ENCODE peak calls at places on chromosomes 3 and 15, in eight cellular contexts. L is glutamatergic neuron, G is tibial artery, P is MM.1S, W is A549, Z is OCI-LY7, Q is fibroblast of pulmonary artery, B is mesothelial cell of epicardium. X is an unnamed sample.

GRCh38 chr3:196115678-196116083 is 33.8 kb upstream of the TFRC start:
- DNase-seq in Z (no peak), W (no peak), P (no peak), L (no peak), Q (no peak), G (no peak), B (no peak), X (peak; percentile 70)

GRCh38 chr15:72306211-72306785 is 13.7 kb downstream of the CELF6 start:
- DNase-seq in P (no peak), Q (peak; percentile 77), Z (peak; percentile 31), G (no peak), W (no peak), L (peak; percentile 38), B (no peak), X (no peak)

GRCh38 chr15:101635944-101636727 is 16.0 kb downstream of the TM2D3 start:
- DNase-seq in Q (no peak), L (no peak), P (no peak), Z (no peak), B (no peak), G (no peak), W (no peak), X (no peak)

GRCh38 chr15:95425859-95426258 is 904.6 kb upstream of the NR2F2 start:
- DNase-seq in L (no peak), Z (no peak), Q (no peak), W (no peak), B (no peak), G (no peak), P (no peak), X (no peak)

GRCh38 chr15:90946941-90947576 is 7.6 kb upstream of the RCCD1 start:
- DNase-seq in L (no peak), Q (no peak), W (no peak), Z (no peak), P (no peak), G (no peak), B (no peak), X (no peak)

GRCh38 chr3:192869131-192870027 is 48.3 kb downstream of the MB21D2 start:
- DNase-seq in W (no peak), B (no peak), Z (no peak), L (no peak), Q (peak; percentile 60), P (no peak), G (peak; percentile 49), X (no peak)

GRCh38 chr15:34879112-34879511 is 83.8 kb upstream of the ACTC1 start:
- DNase-seq in W (no peak), G (no peak), Z (no peak), B (no peak), L (no peak), Q (no peak), P (no peak), X (no peak)

GRCh38 chr3:51963951-51964451 is 3.3 kb downstream of the PCBP4 start:
- DNase-seq in Z (no peak), P (no peak), B (no peak), G (no peak), W (no peak), L (peak; percentile 77), Q (no peak), X (no peak)

GRCh38 chr3:125622381-125622788 is 27.1 kb upstream of the OSBPL11 start:
- DNase-seq in P (no peak), Z (no peak), G (peak; percentile 45), L (no peak), W (no peak), B (no peak), Q (no peak), X (no peak)

GRCh38 chr3:195207731-195208130 is 63.2 kb downstream of the XXYLT1 start:
- DNase-seq in Z (no peak), W (no peak), B (no peak), P (no peak), G (no peak), Q (peak; percentile 52), L (no peak), X (no peak)

GRCh38 chr3:35829499-35829898 is 190.2 kb downstream of the ARPP21 start:
- DNase-seq in P (no peak), W (peak; percentile 15), G (no peak), Q (peak; percentile 55), L (no peak), B (no peak), Z (no peak), X (no peak)

GRCh38 chr3:115401891-115402501 is 221.3 kb upstream of the GAP43 start:
- DNase-seq in G (no peak), L (no peak), Q (peak; percentile 80), Z (no peak), B (no peak), P (no peak), W (no peak), X (no peak)

GRCh38 chr3:146390006-146390772 is 79.2 kb downstream of the PLSCR2 start:
- DNase-seq in W (no peak), L (no peak), B (no peak), Q (peak; percentile 56), G (no peak), Z (no peak), P (no peak), X (no peak)

GRCh38 chr15:29731865-29732264 is 90.4 kb downstream of the TJP1 start:
- DNase-seq in Z (no peak), P (no peak), Q (no peak), W (no peak), B (no peak), G (no peak), L (no peak), X (no peak)

GRCh38 chr3:177521305-177521704 is 324.0 kb upstream of the TBL1XR1 start:
- DNase-seq in L (no peak), W (no peak), P (no peak), Q (no peak), Z (peak; percentile 33), B (peak; percentile 69), G (no peak), X (no peak)
- TF ChIP-seq CTCF in L (no peak), W (no peak), P (no peak), Q (no peak), Z (peak; percentile 49), B (no peak), G (no peak), X (no peak)

DNA sequence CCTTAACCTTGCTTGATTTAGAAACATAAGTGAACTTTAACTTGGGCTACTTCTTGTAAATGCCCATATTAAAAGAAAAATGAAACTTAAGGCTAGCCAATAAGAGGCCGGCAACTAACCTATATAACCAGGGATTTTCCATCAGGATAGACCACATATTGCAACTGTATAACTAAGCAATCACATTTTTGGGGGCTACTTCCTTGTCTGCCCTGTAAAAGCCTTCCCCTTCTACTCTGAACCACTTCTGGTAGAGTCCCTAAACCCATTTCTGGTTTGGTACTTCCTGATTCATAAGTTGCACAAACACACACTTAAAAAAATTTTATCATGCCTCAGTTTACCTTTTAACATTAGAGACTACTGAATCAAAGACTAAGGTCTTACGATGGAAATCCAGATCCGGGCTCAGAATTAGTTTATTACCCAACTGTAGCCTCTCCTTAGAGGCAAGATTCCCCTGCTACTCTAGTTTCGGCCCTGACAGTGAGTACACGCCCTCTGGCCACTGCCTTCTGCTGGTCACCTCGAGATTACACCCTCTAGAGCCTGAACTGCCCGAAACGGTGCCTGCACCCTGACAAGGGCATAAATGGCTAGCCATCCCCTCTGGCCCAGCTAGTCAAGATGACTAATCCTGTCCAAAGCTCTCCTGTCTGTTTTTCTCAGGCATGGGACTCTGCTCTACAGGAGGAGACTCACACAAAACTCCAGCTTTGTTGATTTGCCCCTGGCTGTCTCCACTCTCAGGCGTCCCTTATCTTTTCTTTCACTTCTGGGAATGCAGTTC is 150.7 kb upstream of the UBE2E2 start:
- DNase-seq in L (no peak), Q (no peak), G (no peak), P (no peak), Z (no peak), B (no peak), W (no peak), X (no peak)
- TF ChIP-seq CTCF in L (no peak), Q (no peak), G (no peak), P (no peak), Z (no peak), B (no peak), W (no peak), X (no peak)

GRCh38 chr3:39191103-39191502 is 1.3 kb downstream of the XIRP1 start:
- DNase-seq in G (no peak), W (no peak), L (no peak), Q (no peak), Z (peak; percentile 32), B (no peak), P (peak; percentile 73), X (no peak)
- TF ChIP-seq CTCF in G (no peak), W (no peak), L (no peak), Q (no peak), Z (no peak), B (no peak), P (peak; percentile 42), X (no peak)

DNA sequence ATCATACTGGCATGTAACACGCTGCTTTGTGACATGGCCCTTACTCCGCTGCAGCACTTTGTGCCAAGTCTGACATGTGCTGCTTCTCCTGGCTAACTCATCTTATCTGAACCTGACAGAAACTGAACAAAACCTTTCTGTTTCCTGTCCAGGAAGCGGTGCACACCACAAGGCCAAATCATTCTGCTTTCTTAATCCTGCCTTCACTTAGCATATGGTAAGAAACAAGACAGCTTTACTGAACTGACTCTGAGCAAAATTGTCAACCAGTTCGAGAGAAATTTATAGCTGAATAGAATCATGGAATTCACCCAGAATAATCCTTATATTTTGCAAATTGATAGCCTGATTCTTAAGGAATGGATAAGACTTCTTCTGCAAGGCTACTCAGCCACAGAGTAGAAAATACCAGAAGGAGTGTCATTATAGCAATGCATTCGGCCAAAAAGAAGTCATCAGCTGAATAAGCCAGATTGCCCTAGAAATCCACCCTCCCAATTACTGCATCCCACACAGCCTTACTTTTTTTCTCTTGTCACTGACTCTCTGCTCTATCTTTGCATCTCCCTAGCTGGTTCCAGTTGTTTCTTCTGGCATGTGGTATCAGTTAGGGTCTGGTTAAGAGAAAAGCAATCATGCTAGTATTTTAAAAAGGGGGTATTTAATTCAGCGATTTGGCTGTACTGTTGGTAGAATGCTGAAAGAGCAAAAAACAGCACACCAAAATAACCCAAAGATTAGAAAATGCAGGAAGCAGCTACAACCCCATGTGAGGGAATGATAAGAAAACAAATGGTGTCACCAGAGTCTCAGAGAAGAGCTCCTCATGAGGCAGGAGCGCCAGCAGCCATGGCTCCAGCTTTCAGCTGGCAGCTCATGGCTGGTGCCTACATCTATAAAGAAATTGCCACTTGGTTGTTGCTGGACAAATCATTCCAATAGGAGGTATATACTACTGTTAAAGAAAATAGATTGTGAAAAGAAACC is 41.7 kb upstream of the STRIT1 start:
- DNase-seq in B (no peak), G (no peak), W (no peak), Q (peak; percentile 57), L (no peak), Z (peak; percentile 26), P (peak; percentile 95), X (peak; percentile 37)
- TF ChIP-seq CTCF in B (no peak), G (no peak), W (no peak), Q (no peak), L (no peak), Z (no peak), P (no peak), X (no peak)

GRCh38 chr3:25094932-25095690 is 333.0 kb upstream of the RARB start:
- DNase-seq in P (no peak), L (no peak), Q (no peak), Z (no peak), B (no peak), W (no peak), G (no peak), X (no peak)
- TF ChIP-seq CTCF in P (no peak), L (no peak), Q (no peak), Z (no peak), B (no peak), W (no peak), G (no peak), X (no peak)